ENCODE peak calls at places on chromosomes 16 and 17, in nine cellular contexts. Q is activated naive CD4-positive, alpha-beta T cell; I is DMS 273 treated with DMSO at 0.1 percent for 48 hours; S is AG04449; B is heart left ventricle; N is fibroblast of the conjunctiva; D is HT1080; W is HCEC 1CT; O is left colon. A is an unnamed sample.

GRCh38 chr16:55367796-55368195 is 43.8 kb downstream of the IRX6 start:
- DNase-seq in Q (no peak), I (no peak), S (peak), B (no peak), N (peak), D (no peak), W (no peak), O (no peak), A (no peak)

GRCh38 chr17:75315541-75316243 is 26.5 kb upstream of the SLC25A19 start:
- DNase-seq in Q (no peak), I (no peak), S (no peak), B (no peak), N (no peak), D (no peak), W (peak), O (no peak), A (no peak)

GRCh38 chr16:4320030-4320429 is 4.2 kb downstream of the GLIS2 start:
- DNase-seq in Q (no peak), I (no peak), S (no peak), B (no peak), N (no peak), D (no peak), W (no peak), O (no peak), A (no peak)

GRCh38 chr17:6027342-6028024 is 42.7 kb upstream of the WSCD1 start:
- DNase-seq in Q (no peak), I (no peak), S (no peak), B (no peak), N (no peak), D (no peak), W (no peak), O (no peak), A (no peak)

GRCh38 chr16:180921-181667 is 835 bp downstream of the HBQ1 start:
- DNase-seq in Q (peak), I (peak), S (no peak), B (peak), N (peak), D (peak), W (peak), O (peak), A (peak)

GRCh38 chr17:48375356-48375755 is 54.7 kb downstream of the SKAP1 start:
- DNase-seq in Q (no peak), I (no peak), S (peak), B (no peak), N (no peak), D (peak), W (peak), O (no peak), A (no peak)

GRCh38 chr17:5545051-5545987 is 39.0 kb downstream of the NLRP1 start:
- DNase-seq in Q (no peak), I (peak), S (no peak), B (no peak), N (no peak), D (peak), W (no peak), O (no peak), A (no peak)

GRCh38 chr16:4306439-4307214 is 9.2 kb upstream of the GLIS2 start:
- DNase-seq in Q (no peak), I (no peak), S (no peak), B (no peak), N (no peak), D (no peak), W (no peak), O (no peak), A (no peak)

GRCh38 chr17:48552453-48553189 is 7.7 kb upstream of the HOXB2 start:
- DNase-seq in Q (no peak), I (no peak), S (no peak), B (no peak), N (no peak), D (no peak), W (no peak), O (no peak), A (no peak)

GRCh38 chr16:66359811-66360608 is 6.5 kb upstream of the CDH5 start:
- DNase-seq in Q (no peak), I (peak), S (no peak), B (peak), N (no peak), D (no peak), W (no peak), O (no peak), A (peak)

GRCh38 chr16:73956592-73957495 is 339.8 kb upstream of the PSMD7 start:
- DNase-seq in Q (no peak), I (peak), S (peak), B (peak), N (peak), D (peak), W (peak), O (peak), A (peak)

GRCh38 chr17:79778504-79779087 is 648 bp downstream of the CBX2 start:
- DNase-seq in Q (no peak), I (no peak), S (no peak), B (no peak), N (no peak), D (no peak), W (no peak), O (no peak), A (no peak)

GRCh38 chr16:50627419-50627818 is 53.7 kb downstream of the SNX20 start:
- DNase-seq in Q (peak), I (peak), S (no peak), B (peak), N (peak), D (no peak), W (no peak), O (peak), A (no peak)

GRCh38 chr17:16938496-16939270 is 33.2 kb downstream of the TNFRSF13B start:
- DNase-seq in Q (no peak), I (no peak), S (no peak), B (no peak), N (no peak), D (no peak), W (no peak), O (no peak), A (no peak)

A was measured in endothelial cell of umbilical vein.